ENCODE peak calls at places on chromosomes 11 and 22, in nine cellular contexts. J is choroid plexus epithelial cell, V is SK-N-SH, W is BJ, S is HL-60, Q is brain microvascular endothelial cell, R is neural progenitor cell, U is fibroblast of pulmonary artery, B is PC-3. Z is an unnamed sample.

GRCh38 chr22:28231423-28231822 is 312.4 kb upstream of the PITPNB start:
- DNase-seq in J (peak; percentile 91), V (no peak), W (no peak), S (no peak), Q (peak; percentile 39), R (peak; percentile 84), U (peak; percentile 41), B (no peak), Z (peak; percentile 78)

GRCh38 chr11:10911907-10912306 is 54.1 kb upstream of the ZBED5 start:
- DNase-seq in J (no peak), V (no peak), W (no peak), S (no peak), Q (no peak), R (no peak), U (peak; percentile 67), B (no peak), Z (no peak)

GRCh38 chr11:134377876-134378275 is 34.2 kb downstream of the B3GAT1 start:
- DNase-seq in J (no peak), V (no peak), W (no peak), S (no peak), Q (no peak), R (no peak), U (no peak), B (no peak), Z (no peak)

GRCh38 chr11:123145220-123145619 is 49.8 kb downstream of the CLMP start:
- DNase-seq in J (peak; percentile 87), V (peak; percentile 66), W (no peak), S (no peak), Q (peak; percentile 57), R (no peak), U (peak; percentile 94), B (peak; percentile 94), Z (no peak)

GRCh38 chr22:21455334-21456089 is 11.7 kb upstream of the TMEM191C start:
- DNase-seq in J (no peak), V (no peak), W (no peak), S (no peak), Q (no peak), R (peak; percentile 2), U (no peak), B (no peak), Z (no peak)

GRCh38 chr22:31081963-31082605 is 966 bp downstream of the SMTN start:
- DNase-seq in J (no peak), V (peak; percentile 14), W (no peak), S (no peak), Q (peak; percentile 44), R (no peak), U (no peak), B (peak; percentile 69), Z (no peak)

GRCh38 chr11:2306971-2307732 is 5.3 kb downstream of the TSPAN32 start:
- DNase-seq in J (peak; percentile 31), V (peak; percentile 33), W (no peak), S (no peak), Q (no peak), R (no peak), U (no peak), B (no peak), Z (no peak)

GRCh38 chr11:2892215-2893020 is 6.8 kb upstream of the CDKN1C start:
- DNase-seq in J (peak; percentile 53), V (peak; percentile 92), W (no peak), S (peak; percentile 54), Q (no peak), R (peak; percentile 84), U (peak; percentile 60), B (peak; percentile 59), Z (no peak)

GRCh38 chr11:117822522-117823033 is 2.0 kb downstream of the FXYD2 start:
- DNase-seq in J (no peak), V (no peak), W (no peak), S (no peak), Q (no peak), R (no peak), U (no peak), B (no peak), Z (no peak)

GRCh38 chr11:117821431-117821830 is 3.1 kb downstream of the FXYD2 start:
- DNase-seq in J (no peak), V (no peak), W (no peak), S (no peak), Q (no peak), R (no peak), U (no peak), B (no peak), Z (no peak)

GRCh38 chr11:117823294-117823940 is 1.1 kb downstream of the FXYD2 start:
- DNase-seq in J (no peak), V (no peak), W (no peak), S (no peak), Q (peak; percentile 27), R (peak; percentile 39), U (peak; percentile 23), B (no peak), Z (no peak)

GRCh38 chr11:117820516-117820915 is 4.0 kb downstream of the FXYD2 start:
- DNase-seq in J (no peak), V (no peak), W (no peak), S (no peak), Q (no peak), R (no peak), U (no peak), B (no peak), Z (no peak)

DNA sequence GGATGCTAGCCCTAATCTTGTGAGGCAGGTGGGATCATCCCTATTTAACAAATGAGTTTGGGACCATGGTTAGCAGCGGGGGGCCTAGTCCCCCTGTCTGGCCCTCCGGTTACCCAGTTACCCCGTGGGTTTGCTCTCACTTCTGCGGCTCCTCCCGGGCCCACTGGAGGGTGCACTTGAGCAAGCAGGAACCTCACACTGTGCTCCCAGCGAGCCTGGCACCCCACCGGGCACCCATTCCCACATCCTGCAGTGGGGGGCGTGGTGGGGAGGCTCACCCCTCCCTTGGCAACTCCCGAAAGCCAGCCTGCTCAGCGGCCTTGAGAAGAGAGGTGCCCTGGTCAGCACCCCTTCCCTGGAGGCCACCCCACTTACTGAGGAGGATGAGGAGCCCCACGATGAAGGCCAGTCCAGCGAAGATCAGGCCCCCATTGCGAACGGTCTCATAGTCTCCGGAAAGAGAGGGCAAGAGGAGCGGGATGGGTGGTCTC is 2.5 kb downstream of the FXYD2 start:
- DNase-seq in J (peak; percentile 46), V (peak; percentile 74), W (no peak), S (no peak), Q (no peak), R (peak; percentile 68), U (peak; percentile 17), B (peak; percentile 36), Z (no peak)
- H3K4me3 ChIP-seq in J (no peak overlapping the region), V (no peak overlapping the region), W (no peak overlapping the region), S (no peak overlapping the region), Q (no peak overlapping the region), R (no peak overlapping the region), U (no peak overlapping the region), B (no peak overlapping the region), Z (no peak overlapping the region)

GRCh38 chr11:64268028-64268686 is 16.3 kb downstream of the BAD start:
- DNase-seq in J (no peak), V (no peak), W (no peak), S (no peak), Q (no peak), R (no peak), U (peak; percentile 23), B (no peak), Z (no peak)

GRCh38 chr11:64271339-64272132 is 12.9 kb downstream of the BAD start:
- DNase-seq in J (peak; percentile 97), V (peak; percentile 89), W (no peak), S (peak; percentile 98), Q (peak; percentile 92), R (peak; percentile 98), U (peak; percentile 95), B (peak; percentile 76), Z (peak; percentile 84)

GRCh38 chr11:64268687-64269379 is 15.6 kb downstream of the BAD start:
- DNase-seq in J (peak; percentile 60), V (peak; percentile 77), W (no peak), S (peak; percentile 72), Q (peak; percentile 35), R (peak; percentile 43), U (peak; percentile 83), B (peak; percentile 58), Z (no peak)

GRCh38 chr11:64267207-64267945 is 16.0 kb downstream of the PLCB3 start:
- DNase-seq in J (no peak), V (no peak), W (no peak), S (no peak), Q (no peak), R (no peak), U (peak; percentile 25), B (no peak), Z (no peak)

GRCh38 chr11:64269380-64270234 is 14.9 kb downstream of the BAD start:
- DNase-seq in J (peak; percentile 100), V (peak; percentile 86), W (peak; percentile 99), S (peak; percentile 99), Q (peak; percentile 99), R (peak; percentile 99), U (peak; percentile 100), B (peak; percentile 100), Z (peak; percentile 100)
- TF ChIP-seq CTCF in J (no peak), V (peak; percentile 14), W (no peak), S (no peak), Q (no peak), R (peak; percentile 31), U (no peak), B (no peak), Z (peak; percentile 25)

DNA sequence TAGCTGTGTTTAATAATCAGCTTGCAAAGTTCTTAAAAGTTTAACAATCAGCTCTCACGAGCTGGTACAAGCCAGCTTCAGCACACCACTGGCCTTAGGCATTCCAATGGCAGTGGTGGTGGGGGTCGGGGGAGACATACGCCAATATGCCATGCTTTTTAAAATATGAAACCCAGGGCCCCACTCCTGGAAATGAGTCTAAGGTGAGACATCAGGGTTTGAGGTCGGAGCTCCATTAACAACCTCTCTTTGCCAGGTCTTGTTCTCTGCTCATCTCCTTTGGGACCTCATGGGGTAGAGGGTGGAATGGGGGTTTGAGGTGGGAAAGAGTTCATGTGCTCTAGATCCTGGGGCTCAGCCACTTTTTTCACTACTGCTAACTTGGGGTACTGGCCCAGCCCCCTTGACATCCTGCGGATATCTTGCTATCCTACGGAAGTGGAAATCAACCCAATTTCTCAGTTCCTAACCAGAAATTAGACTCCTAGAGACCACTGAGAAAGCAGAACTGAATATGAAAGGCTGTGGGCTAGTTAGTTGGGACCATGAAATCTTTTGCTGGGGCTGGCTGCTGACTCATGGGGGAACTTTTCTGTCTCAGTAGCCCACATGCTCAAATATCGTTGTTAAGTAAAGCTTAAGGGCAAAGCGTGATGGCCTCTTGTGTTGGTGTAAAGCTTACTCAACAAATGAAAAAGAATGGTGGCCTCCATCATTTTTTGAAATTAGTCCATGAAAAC is 90.1 kb downstream of the PDHX start:
- DNase-seq in J (no peak), V (no peak), W (no peak), S (no peak), Q (no peak), R (no peak), U (no peak), B (no peak), Z (peak; percentile 45)
- H3K4me3 ChIP-seq in J (no peak overlapping the region), V (no peak overlapping the region), W (no peak overlapping the region), S (no peak overlapping the region), Q (no peak overlapping the region), R (no peak overlapping the region), U (no peak overlapping the region), B (no peak overlapping the region), Z (no peak overlapping the region)

GRCh38 chr11:113373981-113374560 is 13.5 kb upstream of the ANKK1 start:
- DNase-seq in J (no peak), V (no peak), W (no peak), S (no peak), Q (no peak), R (no peak), U (peak; percentile 23), B (no peak), Z (no peak)

GRCh38 chr11:113369411-113369810 is 18.2 kb upstream of the ANKK1 start:
- DNase-seq in J (no peak), V (no peak), W (no peak), S (no peak), Q (no peak), R (no peak), U (no peak), B (no peak), Z (no peak)

GRCh38 chr11:113370634-113371033 is 16.9 kb upstream of the ANKK1 start:
- DNase-seq in J (no peak), V (peak; percentile 67), W (no peak), S (no peak), Q (no peak), R (no peak), U (no peak), B (no peak), Z (no peak)

GRCh38 chr11:113373306-113373705 is 14.3 kb upstream of the ANKK1 start:
- DNase-seq in J (peak; percentile 15), V (no peak), W (peak; percentile 9), S (no peak), Q (peak; percentile 15), R (no peak), U (peak; percentile 50), B (peak; percentile 74), Z (no peak)

GRCh38 chr11:113372317-113372716 is 15.3 kb upstream of the ANKK1 start:
- DNase-seq in J (no peak), V (no peak), W (no peak), S (no peak), Q (no peak), R (no peak), U (no peak), B (no peak), Z (no peak)
- TF ChIP-seq CTCF in J (peak; percentile 34), V (no peak), W (no peak), S (no peak), Q (peak; percentile 52), R (peak; percentile 22), U (peak; percentile 26), B (peak; percentile 44), Z (peak; percentile 19)